ENCODE peak calls at places on chromosomes 4 and X, in ten cellular contexts. X is GM06990, C is hepatocyte, O is thyroid gland, G is breast epithelium, Z is AG09309, W is psoas muscle, E is GM23338, R is pancreas, P is body of pancreas. B is an unnamed sample.

GRCh38 chr4:26372525-26373172 is 51.8 kb downstream of the RBPJ start:
- DNase-seq in X (peak), C (peak), O (no peak), G (no peak), Z (no peak), W (no peak), E (peak), R (no peak), P (peak), B (peak)

GRCh38 chrX:429266-429825 is 42.6 kb upstream of the PPP2R3B start:
- DNase-seq in X (no peak), C (no peak), O (no peak), G (no peak), Z (no peak), W (no peak), E (no peak), R (no peak), P (no peak), B (no peak)

GRCh38 chr4:7552466-7552865 is 117.7 kb upstream of the PSAPL1 start:
- DNase-seq in X (no peak), C (no peak), O (no peak), G (no peak), Z (no peak), W (no peak), E (no peak), R (no peak), P (no peak), B (no peak)

GRCh38 chrX:100685284-100685996 is 41.4 kb downstream of the SRPX2 start:
- DNase-seq in X (peak), C (peak), O (peak), G (peak), Z (peak), W (no peak), E (peak), R (no peak), P (peak), B (peak)

GRCh38 chr4:98664959-98665358 is 6.5 kb upstream of the TSPAN5 start:
- DNase-seq in X (no peak), C (no peak), O (no peak), G (no peak), Z (no peak), W (no peak), E (peak), R (no peak), P (no peak), B (no peak)

GRCh38 chr4:86117781-86118302 is 242.0 kb downstream of the MAPK10 start:
- DNase-seq in X (no peak), C (peak), O (no peak), G (no peak), Z (peak), W (no peak), E (no peak), R (no peak), P (no peak), B (peak)

GRCh38 chr4:97720869-97721432 is 422.3 kb downstream of the STPG2 start:
- DNase-seq in X (no peak), C (peak), O (no peak), G (no peak), Z (no peak), W (no peak), E (peak), R (no peak), P (no peak), B (no peak)

GRCh38 chr4:110907801-110908313 is 285.0 kb upstream of the PITX2 start:
- DNase-seq in X (no peak), C (no peak), O (no peak), G (no peak), Z (no peak), W (no peak), E (no peak), R (no peak), P (no peak), B (no peak)

GRCh38 chr4:56844817-56845580 is 23.5 kb upstream of the SPINK2 start:
- DNase-seq in X (no peak), C (no peak), O (no peak), G (no peak), Z (no peak), W (no peak), E (peak), R (no peak), P (no peak), B (no peak)

GRCh38 chr4:151518359-151518758 is 109.4 kb downstream of the FHIP1A start:
- DNase-seq in X (no peak), C (no peak), O (no peak), G (no peak), Z (no peak), W (no peak), E (no peak), R (no peak), P (no peak), B (no peak)

GRCh38 chr4:185383451-185383850 is 12.3 kb downstream of the LRP2BP start:
- DNase-seq in X (no peak), C (no peak), O (peak), G (peak), Z (no peak), W (no peak), E (no peak), R (peak), P (peak), B (no peak)

GRCh38 chrX:25005382-25006185 is 10.2 kb downstream of the ARX start:
- DNase-seq in X (no peak), C (no peak), O (no peak), G (no peak), Z (no peak), W (no peak), E (no peak), R (peak), P (no peak), B (no peak)

GRCh38 chr4:8647626-8648025 is 55.1 kb downstream of the CPZ start:
- DNase-seq in X (no peak), C (no peak), O (peak), G (peak), Z (no peak), W (no peak), E (no peak), R (peak), P (no peak), B (no peak)

GRCh38 chr4:10063544-10064300 is 42.4 kb upstream of the SLC2A9 start:
- DNase-seq in X (no peak), C (peak), O (peak), G (no peak), Z (peak), W (peak), E (peak), R (no peak), P (peak), B (peak)

GRCh38 chr4:8344387-8344786 is 74.8 kb downstream of the HTRA3 start:
- DNase-seq in X (no peak), C (no peak), O (no peak), G (no peak), Z (no peak), W (no peak), E (no peak), R (no peak), P (no peak), B (no peak)

GRCh38 chr4:24657768-24658617 is 73.6 kb upstream of the DHX15 start:
- DNase-seq in X (peak), C (peak), O (peak), G (peak), Z (no peak), W (no peak), E (peak), R (peak), P (peak), B (peak)

GRCh38 chrX:111101580-111101979 is 5.6 kb downstream of the PAK3 start:
- DNase-seq in X (no peak), C (no peak), O (no peak), G (no peak), Z (no peak), W (no peak), E (no peak), R (peak), P (no peak), B (no peak)

GRCh38 chrX:111095974-111096870 is at the start of gene PAK3:
- DNase-seq in X (no peak), C (peak), O (peak), G (no peak), Z (no peak), W (peak), E (peak), R (peak), P (peak), B (peak)

GRCh38 chrX:111100191-111100590 is 4.2 kb downstream of the PAK3 start:
- DNase-seq in X (no peak), C (peak), O (no peak), G (no peak), Z (no peak), W (no peak), E (peak), R (no peak), P (peak), B (peak)

GRCh38 chrX:111102636-111103035 is 6.6 kb downstream of the PAK3 start:
- DNase-seq in X (no peak), C (no peak), O (no peak), G (no peak), Z (no peak), W (no peak), E (no peak), R (no peak), P (no peak), B (no peak)

DNA sequence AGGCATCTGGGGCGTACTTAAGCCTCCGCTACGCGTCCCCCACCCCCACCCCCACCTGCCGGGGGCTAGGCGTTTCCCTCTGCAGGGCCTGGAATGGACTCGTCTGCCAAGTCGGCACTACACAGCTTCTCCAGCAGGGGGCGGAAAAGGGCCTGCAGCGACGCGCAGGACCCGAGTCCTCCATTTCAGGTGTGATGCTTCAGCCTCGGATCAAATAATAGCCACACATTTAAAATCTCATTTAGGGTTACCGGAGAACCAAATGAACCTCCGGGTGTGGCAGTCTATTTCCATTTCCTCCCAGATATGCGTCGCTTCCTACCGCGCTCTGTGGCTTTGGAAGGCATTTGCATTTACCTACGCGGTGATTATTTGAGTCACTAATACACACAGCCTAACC is 2.9 kb downstream of the PAK3 start:
- DNase-seq in X (peak), C (peak), O (peak), G (no peak), Z (no peak), W (no peak), E (peak), R (peak), P (peak), B (no peak)
- H3K4me3 ChIP-seq in X (no peak), C (no peak), O (no peak), G (no peak), Z (no peak), W (no peak), E (peak), R (no peak), P (no peak), B (no peak)

DNA sequence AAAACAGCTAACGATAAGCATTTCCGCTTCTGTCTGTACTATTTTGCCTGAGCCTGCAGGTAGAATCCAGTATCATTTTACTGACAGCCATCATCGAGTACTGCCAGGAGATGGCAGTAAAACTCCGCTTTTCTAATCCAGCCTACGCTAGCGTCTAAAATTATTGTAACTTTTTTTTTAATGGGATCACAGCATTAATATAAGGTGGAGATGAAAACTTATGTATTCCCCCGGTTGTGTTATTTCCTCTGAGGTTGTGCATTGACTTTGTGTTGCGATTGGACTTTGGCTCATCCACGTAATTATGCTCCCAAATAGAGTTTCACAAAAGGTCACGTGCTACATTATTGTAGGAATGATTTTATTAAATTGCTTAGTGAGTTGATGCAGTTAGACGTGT is 248.1 kb downstream of the C4orf33 start:
- DNase-seq in X (no peak), C (peak), O (peak), G (no peak), Z (no peak), W (no peak), E (peak), R (no peak), P (peak), B (peak)
- TF ChIP-seq CTCF in X (peak), C (peak), O (peak), G (peak), Z (peak), W (peak), E (peak), R (no peak), P (peak), B (peak)

GRCh38 chrX:150899191-150899757 is 806 bp upstream of the CD99L2 start:
- DNase-seq in X (peak), C (peak), O (peak), G (no peak), Z (no peak), W (peak), E (peak), R (peak), P (peak), B (peak)
- H3K4me3 ChIP-seq in X (peak), C (peak), O (no peak), G (peak), Z (peak), W (peak), E (peak), R (peak), P (no peak), B (peak)

GRCh38 chr4:183576701-183577100 is 71.8 kb downstream of the ING2 start:
- DNase-seq in X (no peak), C (no peak), O (no peak), G (no peak), Z (no peak), W (no peak), E (no peak), R (no peak), P (no peak), B (peak)

GRCh38 chr4:183571350-183572076 is 66.7 kb downstream of the ING2 start:
- DNase-seq in X (no peak), C (peak), O (peak), G (no peak), Z (no peak), W (no peak), E (peak), R (peak), P (peak), B (peak)
- TF ChIP-seq CTCF in X (no peak), C (no peak), O (no peak), G (no peak), Z (no peak), W (no peak), E (no peak), R (no peak), P (no peak), B (no peak)

GRCh38 chrX:63508668-63509067 is 157.5 kb upstream of the SPIN4 start:
- DNase-seq in X (no peak), C (no peak), O (no peak), G (no peak), Z (no peak), W (no peak), E (no peak), R (no peak), P (no peak), B (no peak)

GRCh38 chrX:63506320-63506719 is 155.2 kb upstream of the SPIN4 start:
- DNase-seq in X (no peak), C (peak), O (no peak), G (no peak), Z (no peak), W (no peak), E (peak), R (no peak), P (no peak), B (peak)

GRCh38 chrX:63503541-63503940 is 152.4 kb upstream of the SPIN4 start:
- DNase-seq in X (no peak), C (no peak), O (no peak), G (no peak), Z (no peak), W (no peak), E (peak), R (no peak), P (no peak), B (peak)
- H3K4me3 ChIP-seq in X (no peak), C (no peak), O (no peak), G (no peak), Z (no peak), W (no peak), E (no peak), R (no peak), P (no peak), B (no peak)

DNA sequence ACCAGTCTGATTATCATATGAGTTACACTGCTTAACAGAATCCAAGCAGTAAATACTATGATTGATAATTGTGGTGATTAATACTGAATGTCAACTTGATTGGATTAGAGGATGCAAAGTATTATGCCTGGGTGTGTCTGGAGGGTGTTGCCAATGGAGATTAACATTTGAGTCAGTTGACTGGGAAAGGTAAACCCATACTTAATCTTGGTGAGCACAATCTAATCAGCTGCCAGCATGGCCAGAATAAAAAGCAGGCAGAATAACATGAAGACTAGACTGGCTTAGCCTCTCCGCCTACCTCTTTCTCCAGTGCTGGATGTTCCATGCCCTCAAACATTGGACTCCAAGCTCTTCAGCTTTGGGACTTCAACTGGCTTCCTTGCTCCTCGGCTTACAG is 961.3 kb downstream of the ADGRL3 start:
- DNase-seq in X (no peak), C (no peak), O (no peak), G (no peak), Z (no peak), W (no peak), E (no peak), R (no peak), P (no peak), B (no peak)
- TF ChIP-seq CTCF in X (no peak), C (no peak), O (no peak), G (no peak), Z (no peak), W (no peak), E (no peak), R (no peak), P (no peak), B (no peak)

DNA sequence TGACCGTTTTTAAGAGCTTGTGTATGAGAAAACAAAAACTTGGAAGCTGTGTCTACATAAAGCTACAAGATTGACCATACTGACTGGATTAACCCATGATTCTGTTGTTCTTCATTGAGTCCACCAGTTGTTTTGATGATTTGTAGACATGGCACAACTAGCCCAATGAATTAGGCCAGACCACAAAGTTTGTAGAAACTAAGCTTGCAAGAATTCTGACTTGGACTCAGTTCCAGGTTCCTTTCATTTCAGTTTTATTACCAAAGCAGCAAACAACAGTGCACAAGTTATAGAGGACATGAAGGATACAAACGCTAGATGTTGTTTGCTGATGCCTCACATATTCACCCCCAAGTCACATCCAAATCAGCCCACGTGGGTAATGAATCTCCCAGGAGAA is 119.2 kb downstream of the RASGEF1B start:
- DNase-seq in X (no peak), C (no peak), O (no peak), G (no peak), Z (peak), W (no peak), E (no peak), R (no peak), P (no peak), B (peak)
- H3K4me3 ChIP-seq in X (no peak), C (no peak), O (no peak), G (no peak), Z (no peak), W (no peak), E (no peak), R (no peak), P (no peak), B (no peak)

B was measured in AG10803.